ENCODE peak calls at places on chromosomes 5 and 9, in six cellular contexts. G, B, Y, R, F and S are unnamed samples.

GRCh38 chr9:130728721-130729120 is 35.1 kb downstream of the EXOSC2 start:
- DNase-seq in G (no peak), B (no peak), Y (no peak), R (no peak), F (no peak), S (no peak)

GRCh38 chr5:151825445-151825844 is 53.7 kb downstream of the G3BP1 start:
- DNase-seq in G (peak; percentile 63), B (peak; percentile 30), Y (peak; percentile 47), R (peak; percentile 42), F (peak; percentile 46), S (no peak)

GRCh38 chr5:56039985-56040384 is 45.2 kb upstream of the IL6ST start:
- DNase-seq in G (no peak), B (no peak), Y (no peak), R (no peak), F (no peak), S (no peak)

GRCh38 chr9:69582018-69582417 is 90.2 kb downstream of the APBA1 start:
- DNase-seq in G (no peak), B (no peak), Y (no peak), R (no peak), F (no peak), S (no peak)

GRCh38 chr5:6632324-6632930 is 417 bp downstream of the NSUN2 start:
- DNase-seq in G (peak; percentile 23), B (no peak), Y (no peak), R (no peak), F (no peak), S (peak; percentile 28)

GRCh38 chr9:24897826-24898225 is 352.1 kb upstream of the IZUMO3 start:
- DNase-seq in G (no peak), B (no peak), Y (no peak), R (no peak), F (peak; percentile 39), S (no peak)

GRCh38 chr9:135479469-135480052 is at the start of gene PPP1R26:
- DNase-seq in G (peak; percentile 64), B (no peak), Y (peak; percentile 18), R (no peak), F (no peak), S (no peak)

GRCh38 chr5:168114444-168115017 is 176.9 kb upstream of the WWC1 start:
- DNase-seq in G (peak; percentile 80), B (peak; percentile 45), Y (no peak), R (no peak), F (no peak), S (peak; percentile 47)

GRCh38 chr5:180234271-180234670 is 25.3 kb upstream of the RASGEF1C start:
- DNase-seq in G (no peak), B (no peak), Y (no peak), R (no peak), F (no peak), S (no peak)

DNA sequence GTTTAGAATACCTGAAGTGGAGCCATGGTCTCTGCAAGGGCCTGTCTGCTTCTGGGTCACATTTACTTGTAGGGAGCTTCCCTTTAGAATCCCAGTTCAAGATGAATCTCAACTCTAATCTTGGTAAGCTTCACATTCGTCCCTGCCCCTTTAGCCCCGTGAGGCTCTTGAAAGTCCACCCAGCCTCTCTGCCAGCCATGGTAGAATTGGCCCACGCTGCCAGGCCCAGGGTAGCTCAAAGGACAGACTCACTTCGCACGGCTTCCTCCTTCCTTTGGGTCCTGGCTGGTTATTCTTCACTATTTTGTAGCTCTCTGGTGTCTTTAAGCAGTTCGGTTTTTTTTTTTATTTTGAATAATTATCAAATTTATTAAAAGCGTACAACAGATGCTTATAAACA is 28.6 kb upstream of the NKX2-5 start:
- DNase-seq in G (no peak), B (no peak), Y (no peak), R (no peak), F (no peak), S (no peak)
- H3K4me3 ChIP-seq in G (no peak overlapping the region), B (no peak overlapping the region), Y (no peak overlapping the region), R (no peak overlapping the region), F (no peak overlapping the region), S (no peak overlapping the region)

DNA sequence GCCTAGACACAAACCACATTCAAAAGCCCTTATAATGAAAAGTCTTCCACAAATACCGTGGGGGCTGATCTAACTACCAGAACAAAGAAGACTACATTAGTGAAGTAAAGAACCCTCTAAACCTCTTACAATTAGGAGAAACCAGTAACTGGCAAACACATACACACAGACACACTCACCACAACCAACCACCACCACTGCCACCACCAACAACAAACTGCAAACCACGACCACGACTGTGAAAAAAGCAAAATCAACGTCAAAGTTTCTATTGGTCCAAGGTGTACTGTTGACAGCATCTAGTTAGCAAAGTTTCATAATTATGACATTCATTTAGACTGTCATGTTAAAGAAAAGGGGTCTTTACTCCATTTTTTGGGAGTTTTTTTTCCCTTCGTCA is 2.7 kb downstream of the CDO1 start:
- DNase-seq in G (no peak), B (peak; percentile 29), Y (no peak), R (no peak), F (no peak), S (no peak)
- H3K4me3 ChIP-seq in G (no peak overlapping the region), B (no peak overlapping the region), Y (no peak overlapping the region), R (no peak overlapping the region), F (no peak overlapping the region), S (no peak overlapping the region)

GRCh38 chr9:84076359-84076758 is 95.8 kb downstream of the RMI1 start:
- DNase-seq in G (no peak), B (no peak), Y (no peak), R (no peak), F (no peak), S (no peak)

GRCh38 chr9:84075004-84075403 is 94.4 kb downstream of the RMI1 start:
- DNase-seq in G (no peak), B (no peak), Y (no peak), R (no peak), F (no peak), S (no peak)

DNA sequence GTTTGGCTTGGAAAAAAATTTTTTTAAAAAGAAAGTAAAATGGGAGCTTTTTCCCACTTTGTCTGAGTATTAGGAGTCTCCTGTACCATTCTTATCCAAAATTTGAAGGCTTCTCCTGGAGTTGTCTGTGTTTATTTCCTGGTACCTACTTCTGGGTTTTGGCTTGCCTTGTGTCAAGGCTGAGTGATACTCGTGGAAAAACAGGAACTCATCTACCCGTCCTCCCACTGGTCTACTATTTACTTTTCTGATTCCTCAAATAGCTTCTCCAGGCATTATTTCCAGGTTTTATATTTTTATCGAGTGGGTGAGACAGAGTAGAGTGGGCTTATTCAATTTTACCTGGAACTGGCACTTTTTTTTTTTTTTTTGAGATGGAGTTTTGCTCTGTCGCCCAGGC is 99.4 kb downstream of the RMI1 start:
- DNase-seq in G (no peak), B (no peak), Y (no peak), R (no peak), F (no peak), S (no peak)
- H3K4me3 ChIP-seq in G (no peak overlapping the region), B (no peak overlapping the region), Y (no peak overlapping the region), R (no peak overlapping the region), F (no peak overlapping the region), S (no peak overlapping the region)

DNA sequence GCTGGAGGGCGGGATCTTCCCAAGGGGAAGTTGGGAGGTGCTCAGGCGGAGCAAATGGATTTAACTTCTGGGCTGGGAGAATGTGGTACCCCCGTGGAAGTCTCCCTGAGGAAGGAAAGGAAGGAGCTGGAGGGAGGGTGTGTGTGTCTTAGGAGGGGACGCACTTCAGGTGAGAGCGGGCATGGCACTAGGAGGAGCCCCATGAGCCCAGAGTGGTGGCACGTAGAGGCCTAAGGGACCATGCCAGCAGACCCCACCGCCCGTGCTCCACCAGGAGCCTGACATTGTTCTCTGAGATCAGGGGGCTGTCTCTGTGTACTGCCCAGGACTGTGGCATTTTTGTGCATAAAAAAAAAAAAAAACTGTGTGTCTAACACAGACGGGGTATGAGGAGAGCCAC is 18.6 kb upstream of the AHRR start:
- DNase-seq in G (no peak), B (no peak), Y (peak; percentile 38), R (no peak), F (peak; percentile 17), S (no peak)
- H3K4me3 ChIP-seq in G (no peak overlapping the region), B (no peak overlapping the region), Y (no peak overlapping the region), R (no peak overlapping the region), F (no peak overlapping the region), S (no peak overlapping the region)

DNA sequence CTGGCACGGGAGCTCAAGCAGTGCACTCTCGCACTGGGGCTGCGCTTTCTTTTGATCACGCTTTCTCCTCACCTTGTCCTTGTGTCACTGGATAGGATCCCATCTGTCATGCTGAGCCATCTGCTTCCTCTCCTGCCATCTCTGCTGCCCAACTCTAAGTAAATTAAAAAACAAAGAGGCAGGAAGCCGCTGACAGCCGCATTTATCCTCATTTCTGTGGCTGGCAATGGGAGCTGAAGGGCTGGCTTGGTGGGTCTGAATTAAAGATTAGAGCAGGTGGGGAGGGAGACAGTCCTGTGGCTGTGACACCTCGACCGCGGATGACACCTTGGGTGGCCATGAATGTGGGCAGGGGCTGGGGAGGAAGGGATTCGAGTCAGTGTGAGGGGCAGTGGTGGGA is 159.2 kb upstream of the ALDH1B1 start:
- DNase-seq in G (no peak), B (peak; percentile 63), Y (no peak), R (no peak), F (no peak), S (no peak)
- H3K4me3 ChIP-seq in G (no peak overlapping the region), B (no peak overlapping the region), Y (no peak overlapping the region), R (no peak overlapping the region), F (no peak overlapping the region), S (no peak overlapping the region)